ENCODE peak calls at places on chromosomes 16 and 17, in seven cellular contexts. M, A, L, N, G, Z and B are unnamed samples.

GRCh38 chr17:50754521-50754920 is 12.8 kb downstream of the ANKRD40CL start:
- DNase-seq in A (no peak), N (no peak), Z (no peak), G (no peak), M (no peak), L (no peak), B (no peak)

GRCh38 chr17:72177738-72178137 is 56.9 kb downstream of the SOX9 start:
- DNase-seq in L (no peak), A (no peak), Z (no peak), M (no peak), G (no peak), N (no peak), B (no peak)

GRCh38 chr17:82551779-82552457 is 32.4 kb downstream of the FOXK2 start:
- DNase-seq in L (peak; percentile 61), N (peak; percentile 67), Z (peak; percentile 73), G (peak; percentile 90), M (peak; percentile 76), A (no peak), B (peak; percentile 51)

GRCh38 chr16:56288019-56288418 is 96.7 kb downstream of the GNAO1 start:
- DNase-seq in A (no peak), N (no peak), M (no peak), G (no peak), Z (no peak), L (no peak), B (no peak)

GRCh38 chr17:27544350-27545131 is 86.4 kb upstream of the LGALS9 start:
- DNase-seq in N (peak; percentile 73), G (peak; percentile 72), M (no peak), A (no peak), L (peak; percentile 36), Z (no peak), B (peak; percentile 51)

GRCh38 chr17:49146620-49147306 is 14.2 kb downstream of the B4GALNT2 start:
- DNase-seq in A (no peak), G (no peak), Z (no peak), M (no peak), L (no peak), N (no peak), B (no peak)

GRCh38 chr17:57938061-57938502 is 17.1 kb downstream of the CUEDC1 start:
- DNase-seq in Z (no peak), A (no peak), M (no peak), N (no peak), G (no peak), L (no peak), B (no peak)

GRCh38 chr16:74315059-74315458 is 18.4 kb downstream of the PSMD7 start:
- DNase-seq in G (no peak), L (no peak), Z (no peak), A (no peak), N (no peak), M (no peak), B (no peak)

GRCh38 chr16:84380405-84380804 is 12.1 kb downstream of the ATP2C2 start:
- DNase-seq in Z (no peak), G (no peak), A (no peak), M (no peak), N (no peak), L (no peak), B (no peak)

GRCh38 chr17:82161216-82161615 is 51.4 kb downstream of the CCDC57 start:
- DNase-seq in L (no peak), A (no peak), Z (no peak), M (no peak), G (no peak), N (no peak), B (no peak)

GRCh38 chr17:31053076-31053475 is 41.7 kb upstream of the NF1 start:
- DNase-seq in M (no peak), L (no peak), A (no peak), N (no peak), G (no peak), Z (no peak), B (no peak)

GRCh38 chr16:49464877-49465504 is 91.4 kb downstream of the C16orf78 start:
- DNase-seq in A (peak; percentile 81), L (no peak), G (no peak), M (peak; percentile 11), N (peak; percentile 28), Z (peak; percentile 54), B (no peak)

GRCh38 chr17:17712268-17712924 is 31.1 kb downstream of the RAI1 start:
- DNase-seq in G (peak; percentile 73), N (no peak), A (no peak), M (no peak), Z (no peak), L (no peak), B (no peak)

GRCh38 chr17:2736956-2737355 is 12.5 kb downstream of the CCDC92B start:
- DNase-seq in L (no peak), A (no peak), Z (peak; percentile 45), N (no peak), G (no peak), M (no peak), B (no peak)

GRCh38 chr16:63933841-63934240 is 1188.0 kb downstream of the CDH11 start:
- DNase-seq in L (no peak), Z (no peak), N (no peak), A (no peak), M (no peak), G (no peak), B (no peak)

GRCh38 chr17:58487589-58488427 is at the start of gene HSF5:
- DNase-seq in L (peak; percentile 57), Z (no peak), G (peak; percentile 49), N (no peak), A (peak; percentile 83), M (no peak), B (peak; percentile 65)

GRCh38 chr16:72760581-72760980 is 287.3 kb downstream of the ZFHX3 start:
- DNase-seq in A (no peak), N (no peak), G (no peak), Z (no peak), L (no peak), M (no peak), B (no peak)

GRCh38 chr17:63999680-64000531 is 1.8 kb downstream of the PRR29 start:
- DNase-seq in G (no peak), Z (no peak), L (no peak), N (no peak), M (no peak), A (no peak), B (no peak)

GRCh38 chr17:44830359-44831269 is 527 bp upstream of the GJC1 start:
- DNase-seq in G (no peak), A (no peak), N (peak; percentile 22), L (no peak), M (no peak), Z (peak; percentile 45), B (no peak)

GRCh38 chr17:27834571-27834970 is 34.2 kb upstream of the NOS2 start:
- DNase-seq in A (peak; percentile 19), L (no peak), M (no peak), G (no peak), Z (no peak), N (no peak), B (no peak)

GRCh38 chr17:76994237-76994637 is 126.0 kb downstream of the MGAT5B start:
- DNase-seq in Z (no peak), G (no peak), A (no peak), M (no peak), L (no peak), N (peak; percentile 3), B (no peak)

GRCh38 chr17:1764274-1764673 is 2.4 kb downstream of the SERPINF1 start:
- DNase-seq in Z (no peak), G (peak; percentile 49), A (peak; percentile 88), N (no peak), L (peak; percentile 18), M (no peak), B (peak; percentile 22)

GRCh38 chr16:15961060-15961511 is 11.7 kb downstream of the ABCC1 start:
- DNase-seq in Z (no peak), M (no peak), G (no peak), L (peak; percentile 52), A (no peak), N (no peak), B (peak; percentile 34)

GRCh38 chr17:31564883-31565297 is 173.4 kb downstream of the RAB11FIP4 start:
- DNase-seq in M (no peak), L (no peak), N (no peak), G (no peak), Z (no peak), A (no peak), B (no peak)

GRCh38 chr16:85554791-85555548 is 58.2 kb upstream of the GSE1 start:
- DNase-seq in L (peak; percentile 49), Z (peak; percentile 44), N (no peak), G (peak; percentile 63), A (no peak), M (peak; percentile 68), B (peak; percentile 56)